ENCODE peak calls at places on chromosomes 12 and 14, in eight cellular contexts. T is left ventricle myocardium inferior; J is NCI-H524; R is upper lobe of left lung; P is GM10248; E is T47D; W is endothelial cell of umbilical vein; A is activated CD4-positive, CD25-positive, alpha-beta regulatory T cell treated with anti-CD3 and anti-CD28 coated beads, Interleukin-2, amount 50 U/mL, for 72 hours. Y is an unnamed sample.

GRCh38 chr12:50074936-50075807 is 10.0 kb upstream of the SMARCD1 start:
- DNase-seq in T (peak; percentile 83), W (peak; percentile 82), P (peak; percentile 89), R (peak; percentile 86), J (peak; percentile 54), A (peak; percentile 85), E (peak; percentile 90), Y (peak; percentile 80)

GRCh38 chr12:96438330-96438729 is 38.1 kb upstream of the CDK17 start:
- DNase-seq in R (no peak), A (no peak), P (no peak), W (peak; percentile 64), E (no peak), T (no peak), J (no peak), Y (peak; percentile 86)

GRCh38 chr14:92315050-92315785 is 7.7 kb upstream of the SLC24A4 start:
- DNase-seq in J (no peak), A (no peak), T (no peak), R (no peak), E (no peak), P (no peak), W (no peak), Y (no peak)

GRCh38 chr12:22101749-22102243 is 55.8 kb downstream of the CMAS start:
- DNase-seq in A (no peak), W (peak; percentile 78), P (no peak), T (no peak), J (no peak), R (peak; percentile 74), E (no peak), Y (peak; percentile 63)

GRCh38 chr14:74671789-74672188 is 41.1 kb downstream of the AREL1 start:
- DNase-seq in P (no peak), T (no peak), E (no peak), A (no peak), W (peak; percentile 85), J (no peak), R (no peak), Y (peak; percentile 83)

GRCh38 chr12:18932715-18933114 is 194.8 kb downstream of the CAPZA3 start:
- DNase-seq in J (no peak), P (no peak), W (no peak), A (no peak), R (no peak), E (no peak), T (no peak), Y (no peak)

GRCh38 chr14:100586520-100587247 is 533 bp downstream of the BEGAIN start:
- DNase-seq in T (peak; percentile 14), P (no peak), A (peak; percentile 37), R (no peak), E (peak; percentile 67), J (peak; percentile 77), W (no peak), Y (no peak)

GRCh38 chr12:113889806-113890581 is 76.1 kb downstream of the RBM19 start:
- DNase-seq in P (no peak), T (no peak), A (no peak), W (no peak), R (no peak), E (no peak), J (no peak), Y (no peak)

GRCh38 chr12:127559349-127560040 is 707.5 kb upstream of the TMEM132C start:
- DNase-seq in J (no peak), P (no peak), E (no peak), A (peak; percentile 31), T (peak; percentile 15), W (peak; percentile 1), R (peak; percentile 39), Y (peak; percentile 62)

GRCh38 chr14:95832012-95832411 is 44.6 kb upstream of the TUNAR start:
- DNase-seq in A (no peak), P (no peak), J (no peak), R (no peak), T (no peak), W (no peak), E (no peak), Y (no peak)

GRCh38 chr12:113463746-113464743 is 7.6 kb downstream of the LHX5 start:
- DNase-seq in P (no peak), W (no peak), T (no peak), A (no peak), R (no peak), J (peak; percentile 32), E (no peak), Y (no peak)

GRCh38 chr12:99154264-99154982 is 493.1 kb upstream of the GARIN6 start:
- DNase-seq in J (no peak), E (no peak), W (no peak), T (no peak), A (no peak), R (no peak), P (no peak), Y (no peak)